ENCODE peak calls at places on chromosomes 2 and 18, in eight cellular contexts. One of them, this sample, is unnamed.

GRCh38 chr18:76593838-76594237 is 98.8 kb upstream of the ZNF516 start:
- DNase-seq in kidney epithelial cell: no peak
- DNase-seq in fibroblast of lung: no peak
- DNase-seq in body of pancreas: no peak
- DNase-seq in foreskin fibroblast: no peak
- DNase-seq in tibial nerve: no peak
- DNase-seq in fibroblast of the aortic adventitia: no peak
- DNase-seq in pancreas: no peak
- DNase-seq in this sample: no peak

GRCh38 chr2:71604709-71605085 is 151.3 kb downstream of the DYSF start:
- DNase-seq in kidney epithelial cell: no peak
- DNase-seq in fibroblast of lung: no peak
- DNase-seq in body of pancreas: no peak
- DNase-seq in foreskin fibroblast: no peak
- DNase-seq in tibial nerve: no peak
- DNase-seq in fibroblast of the aortic adventitia: no peak
- DNase-seq in pancreas: no peak
- DNase-seq in this sample: no peak

GRCh38 chr18:77173274-77174030 is 40.9 kb upstream of the MBP start:
- DNase-seq in kidney epithelial cell: no peak
- DNase-seq in fibroblast of lung: no peak
- DNase-seq in body of pancreas: no peak
- DNase-seq in foreskin fibroblast: no peak
- DNase-seq in tibial nerve: no peak
- DNase-seq in fibroblast of the aortic adventitia: no peak
- DNase-seq in pancreas: no peak
- DNase-seq in this sample: no peak

GRCh38 chr2:195486520-195486919 is 170.5 kb upstream of the SLC39A10 start:
- DNase-seq in kidney epithelial cell: no peak
- DNase-seq in fibroblast of lung: no peak
- DNase-seq in body of pancreas: no peak
- DNase-seq in foreskin fibroblast: no peak
- DNase-seq in tibial nerve: no peak
- DNase-seq in fibroblast of the aortic adventitia: no peak
- DNase-seq in pancreas: no peak
- DNase-seq in this sample: no peak

GRCh38 chr2:20781656-20782265 is 41.1 kb downstream of the LDAH start:
- DNase-seq in kidney epithelial cell: no peak
- DNase-seq in fibroblast of lung: peak; percentile 28
- DNase-seq in body of pancreas: peak; percentile 15
- DNase-seq in foreskin fibroblast: no peak
- DNase-seq in tibial nerve: no peak
- DNase-seq in fibroblast of the aortic adventitia: peak; percentile 25
- DNase-seq in pancreas: no peak
- DNase-seq in this sample: peak; percentile 61

GRCh38 chr2:104033399-104033798 is 820.5 kb upstream of the POU3F3 start:
- DNase-seq in kidney epithelial cell: no peak
- DNase-seq in fibroblast of lung: no peak
- DNase-seq in body of pancreas: no peak
- DNase-seq in foreskin fibroblast: no peak
- DNase-seq in tibial nerve: no peak
- DNase-seq in fibroblast of the aortic adventitia: no peak
- DNase-seq in pancreas: no peak
- DNase-seq in this sample: peak; percentile 3

GRCh38 chr2:73930386-73930785 is 3.7 kb downstream of the DGUOK start:
- DNase-seq in kidney epithelial cell: no peak
- DNase-seq in fibroblast of lung: no peak
- DNase-seq in body of pancreas: no peak
- DNase-seq in foreskin fibroblast: no peak
- DNase-seq in tibial nerve: no peak
- DNase-seq in fibroblast of the aortic adventitia: no peak
- DNase-seq in pancreas: no peak
- DNase-seq in this sample: peak; percentile 29

GRCh38 chr2:76415821-76416220 is 705.1 kb upstream of the GCFC2 start:
- DNase-seq in kidney epithelial cell: no peak
- DNase-seq in fibroblast of lung: no peak
- DNase-seq in body of pancreas: no peak
- DNase-seq in foreskin fibroblast: no peak
- DNase-seq in tibial nerve: no peak
- DNase-seq in fibroblast of the aortic adventitia: no peak
- DNase-seq in pancreas: no peak
- DNase-seq in this sample: no peak

GRCh38 chr2:237254369-237254861 is 159.5 kb downstream of the COL6A3 start:
- DNase-seq in kidney epithelial cell: no peak
- DNase-seq in fibroblast of lung: peak; percentile 74
- DNase-seq in body of pancreas: no peak
- DNase-seq in foreskin fibroblast: no peak
- DNase-seq in tibial nerve: no peak
- DNase-seq in fibroblast of the aortic adventitia: peak; percentile 91
- DNase-seq in pancreas: no peak
- DNase-seq in this sample: peak; percentile 61

GRCh38 chr18:46301571-46301970 is 197.4 kb downstream of the HAUS1 start:
- DNase-seq in kidney epithelial cell: no peak
- DNase-seq in fibroblast of lung: no peak
- DNase-seq in body of pancreas: no peak
- DNase-seq in foreskin fibroblast: no peak
- DNase-seq in tibial nerve: no peak
- DNase-seq in fibroblast of the aortic adventitia: no peak
- DNase-seq in pancreas: no peak
- DNase-seq in this sample: no peak

GRCh38 chr2:42493885-42494433 is at the start of gene KCNG3:
- DNase-seq in kidney epithelial cell: no peak
- DNase-seq in fibroblast of lung: peak; percentile 22
- DNase-seq in body of pancreas: peak; percentile 79
- DNase-seq in foreskin fibroblast: peak; percentile 33
- DNase-seq in tibial nerve: peak; percentile 36
- DNase-seq in fibroblast of the aortic adventitia: no peak
- DNase-seq in pancreas: peak; percentile 75
- DNase-seq in this sample: peak; percentile 50

GRCh38 chr2:73269686-73270465 is 14.4 kb downstream of the FBXO41 start:
- DNase-seq in kidney epithelial cell: no peak
- DNase-seq in fibroblast of lung: no peak
- DNase-seq in body of pancreas: no peak
- DNase-seq in foreskin fibroblast: no peak
- DNase-seq in tibial nerve: no peak
- DNase-seq in fibroblast of the aortic adventitia: no peak
- DNase-seq in pancreas: no peak
- DNase-seq in this sample: no peak

GRCh38 chr2:43737097-43737854 is 36.6 kb upstream of the DYNC2LI1 start:
- DNase-seq in kidney epithelial cell: peak; percentile 59
- DNase-seq in fibroblast of lung: peak; percentile 72
- DNase-seq in body of pancreas: no peak
- DNase-seq in foreskin fibroblast: peak; percentile 67
- DNase-seq in tibial nerve: no peak
- DNase-seq in fibroblast of the aortic adventitia: peak; percentile 94
- DNase-seq in pancreas: no peak
- DNase-seq in this sample: peak; percentile 97

GRCh38 chr2:11923935-11924334 is 177.5 kb downstream of the LPIN1 start:
- DNase-seq in kidney epithelial cell: no peak
- DNase-seq in fibroblast of lung: no peak
- DNase-seq in body of pancreas: no peak
- DNase-seq in foreskin fibroblast: no peak
- DNase-seq in tibial nerve: no peak
- DNase-seq in fibroblast of the aortic adventitia: no peak
- DNase-seq in pancreas: no peak
- DNase-seq in this sample: no peak

GRCh38 chr2:231144896-231145295 is 20.1 kb upstream of the HTR2B start:
- DNase-seq in kidney epithelial cell: no peak
- DNase-seq in fibroblast of lung: no peak
- DNase-seq in body of pancreas: no peak
- DNase-seq in foreskin fibroblast: no peak
- DNase-seq in tibial nerve: no peak
- DNase-seq in fibroblast of the aortic adventitia: no peak
- DNase-seq in pancreas: no peak
- DNase-seq in this sample: no peak

GRCh38 chr2:7029291-7030059 is 112.3 kb downstream of the RNF144A start:
- DNase-seq in kidney epithelial cell: no peak
- DNase-seq in fibroblast of lung: no peak
- DNase-seq in body of pancreas: peak; percentile 57
- DNase-seq in foreskin fibroblast: no peak
- DNase-seq in tibial nerve: no peak
- DNase-seq in fibroblast of the aortic adventitia: no peak
- DNase-seq in pancreas: no peak
- DNase-seq in this sample: peak; percentile 36

GRCh38 chr18:79353238-79353637 is 42.5 kb upstream of the NFATC1 start:
- DNase-seq in kidney epithelial cell: no peak
- DNase-seq in fibroblast of lung: peak; percentile 15
- DNase-seq in body of pancreas: no peak
- DNase-seq in foreskin fibroblast: no peak
- DNase-seq in tibial nerve: no peak
- DNase-seq in fibroblast of the aortic adventitia: no peak
- DNase-seq in pancreas: no peak
- DNase-seq in this sample: peak; percentile 43

GRCh38 chr18:48409591-48410094 is 460 bp upstream of the ZBTB7C start:
- DNase-seq in kidney epithelial cell: no peak
- DNase-seq in fibroblast of lung: peak; percentile 23
- DNase-seq in body of pancreas: peak; percentile 23
- DNase-seq in foreskin fibroblast: no peak
- DNase-seq in tibial nerve: no peak
- DNase-seq in fibroblast of the aortic adventitia: no peak
- DNase-seq in pancreas: peak; percentile 30
- DNase-seq in this sample: peak; percentile 19

GRCh38 chr2:27663463-27664244 is at the start of the genes SLC4A1AP and SUPT7L:
- DNase-seq in kidney epithelial cell: peak; percentile 61
- DNase-seq in fibroblast of lung: peak; percentile 93
- DNase-seq in body of pancreas: peak; percentile 80
- DNase-seq in foreskin fibroblast: peak; percentile 73
- DNase-seq in tibial nerve: peak; percentile 69
- DNase-seq in fibroblast of the aortic adventitia: peak; percentile 93
- DNase-seq in pancreas: peak; percentile 41
- DNase-seq in this sample: peak; percentile 92

GRCh38 chr2:32427672-32428622 is 71.1 kb downstream of the BIRC6 start:
- DNase-seq in kidney epithelial cell: no peak
- DNase-seq in fibroblast of lung: no peak
- DNase-seq in body of pancreas: no peak
- DNase-seq in foreskin fibroblast: no peak
- DNase-seq in tibial nerve: no peak
- DNase-seq in fibroblast of the aortic adventitia: no peak
- DNase-seq in pancreas: no peak
- DNase-seq in this sample: peak; percentile 4

DNA sequence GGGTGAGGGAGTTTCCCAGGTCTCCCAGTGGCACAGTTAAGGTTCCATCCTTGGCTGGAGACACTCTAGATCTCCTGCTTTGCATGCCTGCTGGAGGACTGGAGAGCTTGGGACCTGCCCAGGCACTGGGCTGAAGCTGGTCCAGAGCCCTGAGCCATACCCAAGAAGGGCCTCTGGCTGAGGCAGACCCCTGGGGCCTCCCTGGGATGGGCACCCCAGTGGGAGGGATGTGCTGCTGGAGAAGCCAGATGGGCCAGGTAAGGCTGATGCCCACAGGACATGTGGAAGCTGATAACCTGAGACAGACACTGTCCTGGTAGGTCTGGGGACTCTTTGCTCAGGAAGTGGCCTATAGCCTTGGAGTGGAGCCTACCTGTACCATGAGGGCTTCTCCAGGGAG is 160.7 kb downstream of the TFCP2L1 start:
- DNase-seq in kidney epithelial cell: no peak
- DNase-seq in fibroblast of lung: no peak
- DNase-seq in body of pancreas: no peak
- DNase-seq in foreskin fibroblast: no peak
- DNase-seq in tibial nerve: no peak
- DNase-seq in fibroblast of the aortic adventitia: no peak
- DNase-seq in pancreas: no peak
- DNase-seq in this sample: no peak
- TF ChIP-seq CTCF in kidney epithelial cell: no peak
- TF ChIP-seq CTCF in fibroblast of lung: no peak
- TF ChIP-seq CTCF in body of pancreas: no peak
- TF ChIP-seq CTCF in foreskin fibroblast: no peak
- TF ChIP-seq CTCF in tibial nerve: no peak
- TF ChIP-seq CTCF in fibroblast of the aortic adventitia: no peak
- TF ChIP-seq CTCF in pancreas: no peak
- TF ChIP-seq CTCF in this sample: no peak

DNA sequence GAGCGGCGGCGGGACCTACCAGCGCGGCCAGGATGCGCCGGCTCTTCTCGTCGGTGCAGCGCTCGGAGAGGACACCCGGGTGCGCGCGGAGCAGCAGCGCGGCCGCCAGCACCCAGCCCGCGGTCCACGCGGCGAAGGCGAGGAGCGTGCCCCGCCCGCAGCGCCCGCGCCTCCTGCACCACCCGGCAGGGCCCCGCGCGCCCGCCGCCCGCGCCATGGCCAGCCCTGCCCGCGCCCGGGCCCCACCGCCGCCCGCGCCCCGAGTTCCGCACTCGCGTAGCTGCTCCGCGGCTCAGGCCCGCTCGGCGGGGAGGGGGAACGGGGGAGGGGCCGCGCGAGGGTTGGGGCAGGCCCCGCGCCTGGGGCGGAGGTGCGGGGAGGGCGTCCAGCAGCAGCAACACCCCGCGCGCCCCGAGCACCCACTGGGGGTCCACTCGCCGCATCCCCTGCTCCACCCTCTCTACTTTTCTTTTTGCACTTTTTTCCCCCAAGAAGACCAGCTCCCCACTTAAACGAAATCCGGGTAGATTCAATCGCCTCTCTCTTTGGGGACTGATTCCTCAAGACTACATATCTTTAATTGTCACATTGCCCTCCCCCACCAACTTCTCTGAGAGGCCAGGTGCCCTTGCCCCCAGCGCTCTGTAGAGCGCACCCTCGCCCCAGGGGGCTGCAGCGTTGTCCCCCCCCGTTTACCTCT is at the start of gene DIPK1C:
- DNase-seq in kidney epithelial cell: no peak
- DNase-seq in fibroblast of lung: no peak
- DNase-seq in body of pancreas: no peak
- DNase-seq in foreskin fibroblast: no peak
- DNase-seq in tibial nerve: no peak
- DNase-seq in fibroblast of the aortic adventitia: no peak
- DNase-seq in pancreas: no peak
- DNase-seq in this sample: no peak
- H3K4me3 ChIP-seq in kidney epithelial cell: peak within 1 kb of the TSS; percentile 12
- H3K4me3 ChIP-seq in fibroblast of lung: no peak within 1 kb of the TSS
- H3K4me3 ChIP-seq in body of pancreas: peak within 1 kb of the TSS; percentile 16
- H3K4me3 ChIP-seq in foreskin fibroblast: no peak within 1 kb of the TSS
- H3K4me3 ChIP-seq in tibial nerve: peak within 1 kb of the TSS; percentile 39
- H3K4me3 ChIP-seq in fibroblast of the aortic adventitia: no peak within 1 kb of the TSS
- H3K4me3 ChIP-seq in pancreas: no peak within 1 kb of the TSS
- H3K4me3 ChIP-seq in this sample: no peak within 1 kb of the TSS

GRCh38 chr2:135744761-135745314 is 3.2 kb downstream of the UBXN4 start:
- DNase-seq in kidney epithelial cell: no peak
- DNase-seq in fibroblast of lung: peak; percentile 14
- DNase-seq in body of pancreas: peak; percentile 19
- DNase-seq in foreskin fibroblast: peak; percentile 49
- DNase-seq in tibial nerve: no peak
- DNase-seq in fibroblast of the aortic adventitia: no peak
- DNase-seq in pancreas: no peak
- DNase-seq in this sample: peak; percentile 42
- TF ChIP-seq CTCF in kidney epithelial cell: no peak
- TF ChIP-seq CTCF in fibroblast of lung: no peak
- TF ChIP-seq CTCF in body of pancreas: no peak
- TF ChIP-seq CTCF in foreskin fibroblast: peak; percentile 12
- TF ChIP-seq CTCF in tibial nerve: no peak
- TF ChIP-seq CTCF in fibroblast of the aortic adventitia: no peak
- TF ChIP-seq CTCF in pancreas: no peak
- TF ChIP-seq CTCF in this sample: peak; percentile 42

DNA sequence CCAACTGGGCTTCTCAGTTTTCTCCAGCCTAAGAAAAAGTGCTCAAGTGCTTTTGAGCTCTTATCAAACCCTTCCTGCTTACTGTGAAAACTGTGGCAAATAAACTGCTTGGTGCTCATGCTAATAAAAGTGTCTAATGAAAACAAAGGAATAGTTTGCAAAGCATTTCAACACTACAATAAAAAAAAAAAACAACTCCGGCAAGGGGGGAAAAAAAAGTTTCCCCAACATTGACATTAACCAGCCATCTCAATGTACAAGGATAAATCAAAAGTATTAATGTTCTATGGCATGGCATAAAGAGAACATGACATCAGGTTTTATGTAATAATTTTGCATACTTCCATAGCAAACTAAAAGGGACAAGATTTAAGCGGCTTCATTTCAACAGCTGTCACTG is 14.7 kb upstream of the STPG4 start:
- DNase-seq in kidney epithelial cell: no peak
- DNase-seq in fibroblast of lung: no peak
- DNase-seq in body of pancreas: no peak
- DNase-seq in foreskin fibroblast: no peak
- DNase-seq in tibial nerve: no peak
- DNase-seq in fibroblast of the aortic adventitia: no peak
- DNase-seq in pancreas: no peak
- DNase-seq in this sample: no peak
- H3K4me3 ChIP-seq in kidney epithelial cell: no peak overlapping the region
- H3K4me3 ChIP-seq in fibroblast of lung: peak overlapping the region; percentile 4
- H3K4me3 ChIP-seq in body of pancreas: no peak overlapping the region
- H3K4me3 ChIP-seq in foreskin fibroblast: peak overlapping the region; percentile 1
- H3K4me3 ChIP-seq in tibial nerve: no peak overlapping the region
- H3K4me3 ChIP-seq in fibroblast of the aortic adventitia: no peak overlapping the region
- H3K4me3 ChIP-seq in pancreas: no peak overlapping the region
- H3K4me3 ChIP-seq in this sample: no peak overlapping the region